ENCODE peak calls at places on chromosome 7, in six cellular contexts. C is COR-L47, R is cardiac fibroblast, B is NCI-H1105 treated with DMSO at 0.1 percent for 48 hours, A is H54, U is ecto neural progenitor cell. O is an unnamed sample.

GRCh38 chr7:15764010-15764409 is 77.5 kb upstream of the MEOX2 start:
- DNase-seq in B (no peak), A (no peak), U (no peak), C (no peak), R (no peak), O (no peak)

GRCh38 chr7:131106681-131107342 is 220.9 kb upstream of the MKLN1 start:
- DNase-seq in R (no peak), B (peak), U (peak), A (no peak), C (peak), O (no peak)

GRCh38 chr7:83036130-83036529 is 126.6 kb downstream of the PCLO start:
- DNase-seq in C (no peak), A (no peak), B (no peak), U (no peak), R (no peak), O (no peak)

GRCh38 chr7:151990567-151990966 is 34.3 kb downstream of the GALNTL5 start:
- DNase-seq in U (no peak), R (peak), A (peak), C (no peak), B (no peak), O (no peak)

GRCh38 chr7:82429408-82429807 is 14.2 kb downstream of the CACNA2D1 start:
- DNase-seq in B (no peak), U (no peak), C (no peak), A (no peak), R (peak), O (no peak)

GRCh38 chr7:16512097-16512496 is 14.5 kb upstream of the LRRC72 start:
- DNase-seq in C (no peak), U (no peak), A (no peak), R (no peak), B (no peak), O (no peak)

GRCh38 chr7:121187676-121188075 is 141.1 kb upstream of the WNT16 start:
- DNase-seq in A (no peak), U (no peak), C (no peak), B (no peak), R (peak), O (no peak)

GRCh38 chr7:157674715-157675426 is 338.1 kb downstream of the DNAJB6 start:
- DNase-seq in B (no peak), U (peak), A (no peak), C (no peak), R (no peak), O (no peak)

GRCh38 chr7:139775829-139776266 is 1.9 kb downstream of the HIPK2 start:
- DNase-seq in U (no peak), A (peak), C (peak), R (peak), B (peak), O (peak)

GRCh38 chr7:47103498-47104205 is 478.3 kb downstream of the TNS3 start:
- DNase-seq in R (no peak), U (no peak), A (no peak), B (no peak), C (no peak), O (no peak)